ENCODE peak calls at places on chromosome 1, in six cellular contexts. B is RPMI7951, Q is adrenal gland, K is endothelial cell, S is HEK293T, P is substantia nigra. V is an unnamed sample.

GRCh38 chr1:114435088-114435715 is 75.8 kb downstream of the TRIM33 start:
- DNase-seq in B (no peak), Q (no peak), K (no peak), S (no peak), P (no peak), V (no peak)

GRCh38 chr1:20437640-20438039 is 48.4 kb downstream of the CAMK2N1 start:
- DNase-seq in B (no peak), Q (no peak), K (no peak), S (no peak), P (no peak), V (no peak)

GRCh38 chr1:93938461-93939145 is 29.4 kb upstream of the GCLM start:
- DNase-seq in B (peak; percentile 5), Q (no peak), K (no peak), S (no peak), P (no peak), V (no peak)

GRCh38 chr1:75083848-75084514 is 50.2 kb upstream of the LHX8 start:
- DNase-seq in B (peak; percentile 93), Q (no peak), K (no peak), S (no peak), P (no peak), V (no peak)

GRCh38 chr1:53712276-53712675 is 26.7 kb downstream of the GLIS1 start:
- DNase-seq in B (no peak), Q (no peak), K (no peak), S (no peak), P (no peak), V (no peak)

GRCh38 chr1:160711528-160712311 is at the start of gene CD48:
- DNase-seq in B (no peak), Q (no peak), K (no peak), S (no peak), P (no peak), V (no peak)

GRCh38 chr1:32984090-32984828 is 19.6 kb upstream of the RNF19B start:
- DNase-seq in B (peak; percentile 86), Q (no peak), K (no peak), S (no peak), P (no peak), V (no peak)

GRCh38 chr1:197902131-197902453 is 338 bp upstream of the C1orf53 start:
- DNase-seq in B (no peak), Q (no peak), K (no peak), S (no peak), P (no peak), V (no peak)

GRCh38 chr1:65066766-65067490 is 81.1 kb upstream of the AK4 start:
- DNase-seq in B (peak; percentile 59), Q (peak; percentile 95), K (peak; percentile 60), S (peak; percentile 77), P (peak; percentile 72), V (peak; percentile 77)

GRCh38 chr1:212498243-212498642 is 65.5 kb downstream of the NENF start:
- DNase-seq in B (peak; percentile 47), Q (no peak), K (no peak), S (no peak), P (no peak), V (no peak)

GRCh38 chr1:43563779-43564616 is 33.3 kb downstream of the PTPRF start:
- DNase-seq in B (no peak), Q (peak; percentile 61), K (no peak), S (no peak), P (no peak), V (no peak)

GRCh38 chr1:244545511-244545910 is 84.4 kb downstream of the CATSPERE start:
- DNase-seq in B (peak; percentile 5), Q (no peak), K (no peak), S (no peak), P (no peak), V (no peak)

GRCh38 chr1:56215086-56215485 is 364.3 kb downstream of the PLPP3 start:
- DNase-seq in B (peak; percentile 49), Q (no peak), K (no peak), S (no peak), P (no peak), V (no peak)

GRCh38 chr1:171794085-171794484 is 12.6 kb downstream of the METTL13 start:
- DNase-seq in B (peak; percentile 91), Q (no peak), K (no peak), S (no peak), P (no peak), V (no peak)

GRCh38 chr1:220430586-220430985 is 97.3 kb upstream of the MARK1 start:
- DNase-seq in B (no peak), Q (no peak), K (no peak), S (no peak), P (no peak), V (no peak)

GRCh38 chr1:42576935-42577334 is 81.3 kb upstream of the PPIH start:
- DNase-seq in B (no peak), Q (no peak), K (no peak), S (no peak), P (no peak), V (no peak)

GRCh38 chr1:183881387-183882084 is 76.6 kb downstream of the RGL1 start:
- DNase-seq in B (peak; percentile 94), Q (peak; percentile 43), K (peak; percentile 15), S (peak; percentile 59), P (peak; percentile 41), V (no peak)

V was measured in SK-MEL-5.